ENCODE peak calls at places on chromosomes 4 and X, in four cellular contexts. U, Z, B and V are unnamed samples.
A peak's percentile ranks its signal among the peaks of the same experiment; 100 is the strongest.

GRCh38 chrX:126342859-126343258 is 176.8 kb upstream of the DCAF12L2 start:
- DNase-seq in U (no peak), Z (no peak), B (no peak), V (no peak)

GRCh38 chr4:168634276-168634802 is 137.5 kb downstream of the PALLD start:
- DNase-seq in U (no peak), Z (no peak), B (no peak), V (no peak)

GRCh38 chr4:151489462-151490203 is 80.7 kb downstream of the FHIP1A start:
- DNase-seq in U (peak; percentile 72), Z (no peak), B (no peak), V (no peak)

GRCh38 chrX:49209434-49210251 is 9.7 kb upstream of the SYP start:
- DNase-seq in U (peak; percentile 34), Z (no peak), B (peak; percentile 48), V (no peak)

GRCh38 chr4:160129439-160129838 is 1026.6 kb downstream of the RAPGEF2 start:
- DNase-seq in U (no peak), Z (no peak), B (no peak), V (no peak)

GRCh38 chr4:155891058-155891457 is 12.4 kb upstream of the TDO2 start:
- DNase-seq in U (no peak), Z (no peak), B (no peak), V (no peak)

GRCh38 chrX:146906166-146906565 is 91.6 kb upstream of the CXorf51A start:
- DNase-seq in U (no peak), Z (no peak), B (no peak), V (no peak)

GRCh38 chr4:54840992-54841768 is 183.4 kb downstream of the KIT start:
- DNase-seq in U (no peak), Z (no peak), B (no peak), V (peak; percentile 11)

GRCh38 chr4:40603281-40603680 is 26.4 kb downstream of the RBM47 start:
- DNase-seq in U (no peak), Z (no peak), B (no peak), V (no peak)

GRCh38 chr4:153962311-153963039 is 173.6 kb upstream of the SFRP2 start:
- DNase-seq in U (no peak), Z (no peak), B (no peak), V (no peak)

GRCh38 chr4:2359591-2360390 is 58.7 kb downstream of the ZFYVE28 start:
- DNase-seq in U (no peak), Z (no peak), B (no peak), V (peak; percentile 9)

GRCh38 chr4:167025651-167026050 is 208.6 kb downstream of the SPOCK3 start:
- DNase-seq in U (no peak), Z (no peak), B (no peak), V (no peak)

GRCh38 chr4:88143504-88143903 is 14.9 kb downstream of the ABCG2 start:
- DNase-seq in U (no peak), Z (no peak), B (no peak), V (no peak)

GRCh38 chrX:69493766-69494165 is 10.4 kb upstream of the NALF2 start:
- DNase-seq in U (no peak), Z (no peak), B (no peak), V (no peak)

GRCh38 chr4:3372933-3373465 is 68.8 kb upstream of the HGFAC start:
- DNase-seq in U (no peak), Z (peak; percentile 37), B (no peak), V (no peak)

GRCh38 chr4:3373468-3373867 is 68.3 kb upstream of the HGFAC start:
- DNase-seq in U (no peak), Z (no peak), B (no peak), V (no peak)

GRCh38 chr4:3371581-3372001 is 70.2 kb upstream of the HGFAC start:
- DNase-seq in U (no peak), Z (no peak), B (no peak), V (peak; percentile 38)

GRCh38 chr4:3371038-3371437 is 70.7 kb upstream of the HGFAC start:
- DNase-seq in U (no peak), Z (no peak), B (no peak), V (peak; percentile 31)

DNA sequence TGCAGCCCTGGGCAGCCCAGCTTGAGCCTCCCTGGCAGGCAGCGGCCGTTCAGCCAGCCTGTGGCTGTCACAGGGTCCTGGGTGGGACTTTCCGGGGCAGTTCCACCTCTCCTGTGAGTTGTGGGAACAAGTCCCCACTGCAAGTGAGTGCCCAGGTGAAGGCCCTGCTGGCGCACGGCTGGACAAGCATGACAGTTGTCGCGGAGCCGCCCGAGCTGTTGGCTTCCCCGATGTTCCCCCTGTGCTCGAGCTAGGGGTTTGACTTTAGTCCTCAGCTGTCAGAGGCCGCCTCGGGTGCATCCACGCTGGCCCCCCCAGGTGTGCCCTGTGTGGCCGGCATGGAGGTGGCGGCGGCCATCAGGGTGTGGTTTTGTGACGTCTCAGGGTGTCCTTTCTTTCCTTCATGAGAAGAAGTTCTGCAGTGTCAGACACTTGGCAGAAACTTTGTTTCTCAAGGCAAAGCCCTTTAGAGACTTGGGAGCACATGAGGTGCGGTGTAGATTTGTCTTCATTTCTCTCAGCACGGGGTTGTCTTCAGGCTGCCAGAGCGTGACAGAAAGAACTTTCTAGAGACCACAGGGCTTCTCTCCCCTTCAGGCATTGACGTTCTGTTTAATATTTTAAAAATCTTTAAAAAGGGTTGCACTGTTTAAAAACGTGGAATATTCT is 69.4 kb upstream of the HGFAC start:
- DNase-seq in U (no peak), Z (no peak), B (no peak), V (no peak)
- TF ChIP-seq USF1 in U (no peak), Z (no peak), B (no peak), V (no peak)

GRCh38 chr4:76594152-76594551 is 159.1 kb downstream of the SHROOM3 start:
- DNase-seq in U (no peak), Z (no peak), B (no peak), V (no peak)
- TF ChIP-seq USF1 in U (no peak), Z (no peak), B (no peak), V (no peak)

DNA sequence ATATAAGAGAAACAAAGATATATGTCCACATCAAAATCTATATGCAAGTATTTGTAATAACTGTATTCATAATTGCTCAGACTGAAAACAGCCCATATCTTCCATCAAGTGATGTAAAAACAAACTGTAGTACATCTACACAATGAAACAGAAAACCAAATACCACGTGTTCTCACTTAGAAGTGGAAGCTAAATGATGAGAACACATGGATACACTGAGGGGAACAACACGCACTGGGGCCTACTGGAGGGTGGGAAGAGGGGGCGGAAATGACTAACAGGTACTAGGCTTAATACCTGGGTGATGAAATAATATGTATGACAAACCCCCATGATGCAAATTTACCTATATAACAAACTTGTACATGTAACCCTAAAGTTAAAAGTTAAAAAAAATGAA is 42.7 kb downstream of the UBA6 start:
- DNase-seq in U (no peak), Z (no peak), B (no peak), V (no peak)
- TF ChIP-seq USF1 in U (no peak), Z (no peak), B (no peak), V (no peak)

GRCh38 chr4:142404191-142404611 is 441.9 kb downstream of the INPP4B start:
- DNase-seq in U (no peak), Z (no peak), B (no peak), V (no peak)
- TF ChIP-seq USF1 in U (no peak), Z (no peak), B (no peak), V (no peak)

DNA sequence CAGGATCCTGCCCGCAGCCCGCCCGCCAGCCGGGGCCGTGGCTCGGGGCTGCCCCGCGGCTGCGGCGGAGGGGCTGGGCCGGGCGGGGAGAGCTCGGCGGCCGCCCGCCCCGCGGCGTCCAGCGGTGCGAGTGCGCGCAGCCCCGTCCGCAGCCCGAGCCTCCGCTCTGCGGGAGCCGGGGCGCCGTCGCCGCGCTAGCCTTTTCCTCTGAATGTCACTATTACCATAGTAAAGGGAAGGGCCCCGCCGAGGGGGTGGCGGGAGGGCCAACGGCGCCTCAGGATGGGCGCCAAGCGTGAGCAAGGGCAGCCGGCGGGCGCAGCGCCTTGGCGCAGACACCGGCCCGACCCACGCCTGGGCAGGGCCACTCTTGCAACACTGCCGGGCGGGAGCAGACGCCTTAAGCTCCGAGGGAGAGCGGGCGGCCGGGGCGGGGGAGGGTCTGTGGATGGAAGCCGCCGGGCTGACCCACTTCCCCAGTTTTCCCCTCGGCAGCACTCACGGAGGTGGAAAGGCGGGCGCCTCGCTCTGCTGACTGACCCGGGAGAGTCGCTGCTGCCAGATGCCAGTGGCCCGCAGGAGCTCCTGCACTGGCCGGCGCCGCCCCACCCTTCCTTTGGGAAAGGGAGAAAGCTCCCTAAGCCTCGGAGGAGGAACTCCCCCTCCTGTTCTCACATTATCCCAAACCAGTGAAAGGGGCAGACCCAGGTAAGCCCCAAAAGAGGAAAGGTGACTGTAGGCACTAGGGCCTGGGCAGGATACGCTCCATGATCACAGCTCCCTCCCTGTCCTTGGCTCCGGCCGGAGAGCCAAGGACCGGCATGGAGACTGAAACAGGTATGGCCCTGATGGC is 329.4 kb downstream of the HNRNPD start:
- DNase-seq in U (peak; percentile 80), Z (no peak), B (no peak), V (peak; percentile 34)
- TF ChIP-seq USF1 in U (no peak), Z (no peak), B (no peak), V (no peak)

DNA sequence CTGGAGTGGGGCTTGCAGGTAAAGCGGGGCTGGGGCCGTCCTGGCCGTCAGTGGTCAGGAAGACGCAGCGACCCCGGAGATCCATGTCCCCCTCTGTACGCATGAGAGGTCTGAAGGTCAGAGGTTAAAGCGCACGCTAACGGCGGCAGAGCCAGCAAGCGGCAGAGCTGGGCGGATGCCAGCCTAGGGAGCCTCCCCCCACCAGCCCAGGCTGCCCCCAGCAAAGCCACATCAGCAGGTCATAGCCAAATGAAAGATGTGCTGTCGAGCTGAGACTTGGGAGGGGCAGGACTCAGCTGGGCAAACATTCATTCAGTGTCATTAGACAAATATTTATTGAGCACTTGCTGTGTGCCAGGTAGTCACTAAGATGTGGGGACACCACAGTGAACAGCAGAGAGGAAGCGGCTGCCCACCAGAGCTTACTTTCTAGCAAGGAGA is 593 bp upstream of the JAKMIP1 start:
- DNase-seq in U (no peak), Z (no peak), B (no peak), V (no peak)
- TF ChIP-seq USF1 in U (no peak), Z (no peak), B (no peak), V (no peak)

DNA sequence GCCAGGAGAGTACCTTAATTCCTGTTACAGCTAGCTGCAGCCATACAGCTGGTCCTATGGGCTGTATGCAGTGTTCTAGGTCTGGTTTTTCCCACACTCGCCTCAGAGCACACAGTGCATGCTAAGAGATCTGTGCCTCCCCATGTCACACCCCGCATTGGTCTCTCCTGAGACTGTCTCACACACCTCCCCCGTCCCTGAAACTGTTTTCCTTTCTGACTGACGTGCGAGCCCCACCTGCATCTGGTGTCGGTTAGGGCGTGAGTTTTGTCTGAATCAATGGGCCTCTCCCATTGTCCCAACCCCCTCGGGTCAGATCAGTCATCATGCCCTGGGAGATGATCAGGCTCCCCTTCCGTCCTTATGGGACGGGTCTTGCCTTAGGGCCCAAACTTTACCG is 3.4 kb upstream of the UGT8 start:
- DNase-seq in U (no peak), Z (no peak), B (peak; percentile 15), V (no peak)
- TF ChIP-seq USF1 in U (no peak), Z (no peak), B (no peak), V (no peak)

DNA sequence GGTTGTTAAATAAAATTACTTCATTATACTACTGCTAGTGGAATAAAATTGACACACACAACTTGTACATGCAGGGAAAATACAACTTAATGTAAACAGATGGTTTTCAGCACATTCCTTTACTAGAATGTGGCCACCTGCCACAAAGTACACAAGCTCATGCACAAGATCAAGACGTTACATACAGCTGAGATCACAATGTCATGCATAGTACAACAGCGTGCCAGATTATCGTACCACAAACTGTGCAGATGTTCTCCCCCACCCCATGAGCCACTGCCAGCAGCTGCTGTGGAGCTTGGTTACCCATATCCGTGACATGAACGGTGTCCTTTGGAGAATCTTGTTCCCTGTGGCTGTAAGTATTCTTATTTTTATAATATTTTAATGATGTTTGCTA is 27.7 kb downstream of the FBXO8 start:
- DNase-seq in U (no peak), Z (no peak), B (no peak), V (no peak)
- TF ChIP-seq USF1 in U (no peak), Z (no peak), B (no peak), V (no peak)